ENCODE peak calls at places on chromosomes 12 and 14, in five cellular contexts. A is tibial nerve, D is heart left ventricle, T is HCT116, K is lower leg skin. B is an unnamed sample.

GRCh38 chr12:3751151-3752095 is 1.5 kb downstream of the CRACR2A start:
- DNase-seq in A (no peak), D (no peak), T (no peak), K (no peak), B (no peak)

GRCh38 chr12:57899010-57899662 is 42.2 kb upstream of the ATP23 start:
- DNase-seq in T (no peak), A (no peak), D (peak), K (no peak), B (no peak)

GRCh38 chr12:28527631-28528249 is 337.5 kb downstream of the CCDC91 start:
- DNase-seq in D (no peak), K (no peak), A (no peak), T (no peak), B (no peak)

GRCh38 chr12:90953956-90954421 is 987 bp downstream of the CCER1 start:
- DNase-seq in A (no peak), D (peak), T (no peak), K (no peak), B (peak)

GRCh38 chr14:100159865-100160533 is 554 bp upstream of the DEGS2 start:
- DNase-seq in A (no peak), K (no peak), T (no peak), D (peak), B (no peak)

GRCh38 chr12:124738636-124739467 is 124.8 kb downstream of the SCARB1 start:
- DNase-seq in A (no peak), D (no peak), T (no peak), K (no peak), B (no peak)

GRCh38 chr12:105107176-105107496 is 395 bp upstream of the WASHC4 start:
- DNase-seq in K (no peak), D (no peak), T (peak), A (peak), B (no peak)

GRCh38 chr14:77890873-77891272 is 91.0 kb downstream of the ADCK1 start:
- DNase-seq in T (no peak), D (no peak), K (no peak), A (no peak), B (no peak)

GRCh38 chr12:30440826-30441602 is 254.7 kb downstream of the IPO8 start:
- DNase-seq in K (no peak), T (peak), D (no peak), A (no peak), B (peak)

GRCh38 chr12:41514907-41515306 is 326.8 kb downstream of the PDZRN4 start:
- DNase-seq in T (peak), A (no peak), K (no peak), D (no peak), B (no peak)
- TF ChIP-seq CTCF in T (peak), A (no peak), K (no peak), D (no peak), B (no peak)

GRCh38 chr12:21891763-21892217 is 49.4 kb downstream of the ABCC9 start:
- DNase-seq in T (no peak), A (peak), D (peak), K (peak), B (no peak)
- TF ChIP-seq POLR2A in T (no peak), A (no peak), D (no peak), K (no peak), B (no peak)

GRCh38 chr12:130401703-130402102 is 64.0 kb downstream of the PIWIL1 start:
- DNase-seq in K (no peak), D (no peak), A (no peak), T (no peak), B (no peak)
- TF ChIP-seq CTCF in K (no peak), D (peak), A (no peak), T (no peak), B (no peak)

GRCh38 chr12:106360400-106360994 is 2.9 kb downstream of the POLR3B start:
- DNase-seq in D (no peak), A (no peak), T (no peak), K (no peak), B (no peak)
- TF ChIP-seq POLR2A in D (no peak), A (no peak), T (no peak), K (no peak), B (no peak)

DNA sequence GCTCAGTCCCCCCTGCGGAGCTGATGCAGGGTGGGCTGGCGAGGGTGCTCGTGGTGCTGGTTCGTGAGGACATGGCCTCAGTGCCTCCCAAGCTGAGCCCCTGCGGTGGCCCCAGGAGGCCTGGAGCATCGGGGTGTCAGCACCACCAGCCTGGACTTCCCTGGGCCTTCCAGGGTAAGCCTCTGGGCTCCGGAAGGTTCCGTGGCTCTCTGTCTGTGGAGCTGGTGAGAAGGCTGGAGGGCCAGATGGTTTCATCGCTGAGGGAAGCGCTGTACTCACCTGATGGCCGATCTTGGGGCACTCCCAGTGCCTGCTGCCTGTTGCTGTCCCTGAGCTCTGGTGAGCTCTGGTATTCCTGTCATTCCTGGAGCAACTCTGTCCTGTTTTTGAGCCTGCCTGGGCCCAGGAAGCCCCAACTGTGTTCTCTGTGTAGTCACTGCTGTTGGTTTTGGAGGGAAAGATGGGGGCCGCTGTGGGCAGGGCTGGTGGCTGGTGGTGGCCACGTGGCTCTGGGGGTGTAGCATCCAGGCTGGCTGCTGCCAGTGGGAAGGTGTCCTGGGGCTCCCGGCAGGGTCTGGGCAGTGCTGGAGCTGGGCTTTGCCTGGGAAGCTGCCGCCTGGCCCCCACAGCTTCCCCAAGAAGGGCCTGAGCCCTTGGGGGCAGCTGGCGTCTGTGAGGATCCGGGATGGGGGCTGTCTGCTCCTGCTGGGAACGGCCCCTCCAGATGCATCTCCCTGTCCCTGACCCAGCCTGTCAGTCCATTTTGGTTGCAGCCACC is 18.3 kb downstream of the MTA1 start:
- DNase-seq in A (no peak), K (no peak), T (no peak), D (no peak), B (no peak)
- TF ChIP-seq CTCF in A (no peak), K (no peak), T (no peak), D (no peak), B (no peak)

GRCh38 chr12:26121323-26121740 is 3.5 kb downstream of the BHLHE41 start:
- DNase-seq in T (no peak), A (no peak), D (no peak), K (no peak), B (no peak)
- TF ChIP-seq POLR2A in T (no peak), A (no peak), D (no peak), K (no peak), B (no peak)